ENCODE peak calls at places on chromosomes 16 and 17, in nine cellular contexts. One of them, this sample, is unnamed.

GRCh38 chr16:86046026-86046713 is 147.2 kb downstream of the IRF8 start:
- DNase-seq in left lung: no peak
- DNase-seq in ovary: no peak
- DNase-seq in Calu3: no peak
- DNase-seq in heart left ventricle: no peak
- DNase-seq in GM06990: no peak
- DNase-seq in fibroblast of pulmonary artery: no peak
- DNase-seq in mammary epithelial cell: no peak
- DNase-seq in fibroblast of villous mesenchyme: no peak
- DNase-seq in this sample: no peak

GRCh38 chr17:77449908-77450741 is 309.4 kb downstream of the SEC14L1 start:
- DNase-seq in heart left ventricle: peak
- DNase-seq in fibroblast of pulmonary artery: peak
- DNase-seq in GM06990: no peak
- DNase-seq in fibroblast of villous mesenchyme: peak
- DNase-seq in left lung: peak
- DNase-seq in ovary: peak
- DNase-seq in Calu3: peak
- DNase-seq in mammary epithelial cell: peak
- DNase-seq in this sample: no peak

GRCh38 chr17:21388066-21388465 is 11.9 kb downstream of the KCNJ12 start:
- DNase-seq in heart left ventricle: peak
- DNase-seq in fibroblast of pulmonary artery: no peak
- DNase-seq in GM06990: no peak
- DNase-seq in ovary: no peak
- DNase-seq in Calu3: no peak
- DNase-seq in mammary epithelial cell: no peak
- DNase-seq in fibroblast of villous mesenchyme: no peak
- DNase-seq in left lung: no peak
- DNase-seq in this sample: no peak

GRCh38 chr16:85091522-85091910 is 20.8 kb downstream of the CIBAR2 start:
- DNase-seq in GM06990: no peak
- DNase-seq in ovary: no peak
- DNase-seq in fibroblast of villous mesenchyme: no peak
- DNase-seq in left lung: no peak
- DNase-seq in mammary epithelial cell: no peak
- DNase-seq in Calu3: no peak
- DNase-seq in heart left ventricle: no peak
- DNase-seq in fibroblast of pulmonary artery: no peak
- DNase-seq in this sample: no peak

GRCh38 chr16:88569614-88569984 is 604 bp upstream of the ZC3H18 start:
- DNase-seq in left lung: peak
- DNase-seq in fibroblast of villous mesenchyme: peak
- DNase-seq in GM06990: no peak
- DNase-seq in heart left ventricle: peak
- DNase-seq in ovary: no peak
- DNase-seq in fibroblast of pulmonary artery: no peak
- DNase-seq in mammary epithelial cell: no peak
- DNase-seq in Calu3: peak
- DNase-seq in this sample: peak

GRCh38 chr16:62648256-62648655 is 612.0 kb upstream of the CDH8 start:
- DNase-seq in fibroblast of pulmonary artery: no peak
- DNase-seq in fibroblast of villous mesenchyme: no peak
- DNase-seq in heart left ventricle: no peak
- DNase-seq in GM06990: no peak
- DNase-seq in mammary epithelial cell: no peak
- DNase-seq in left lung: no peak
- DNase-seq in ovary: no peak
- DNase-seq in Calu3: no peak
- DNase-seq in this sample: no peak

GRCh38 chr17:82281502-82282238 is 8.2 kb upstream of the CSNK1D start:
- DNase-seq in fibroblast of villous mesenchyme: no peak
- DNase-seq in Calu3: peak
- DNase-seq in heart left ventricle: no peak
- DNase-seq in GM06990: no peak
- DNase-seq in mammary epithelial cell: peak
- DNase-seq in fibroblast of pulmonary artery: no peak
- DNase-seq in left lung: peak
- DNase-seq in ovary: no peak
- DNase-seq in this sample: no peak

GRCh38 chr17:77089118-77089477 is 51.7 kb upstream of the SEC14L1 start:
- DNase-seq in heart left ventricle: no peak
- DNase-seq in ovary: no peak
- DNase-seq in GM06990: no peak
- DNase-seq in Calu3: peak
- DNase-seq in fibroblast of pulmonary artery: no peak
- DNase-seq in mammary epithelial cell: no peak
- DNase-seq in fibroblast of villous mesenchyme: no peak
- DNase-seq in left lung: no peak
- DNase-seq in this sample: no peak

GRCh38 chr17:41329279-41329925 is 13.9 kb upstream of the KRTAP17-1 start:
- DNase-seq in mammary epithelial cell: peak
- DNase-seq in fibroblast of pulmonary artery: peak
- DNase-seq in ovary: peak
- DNase-seq in left lung: peak
- DNase-seq in Calu3: peak
- DNase-seq in GM06990: no peak
- DNase-seq in heart left ventricle: no peak
- DNase-seq in fibroblast of villous mesenchyme: peak
- DNase-seq in this sample: no peak

GRCh38 chr16:23333034-23333579 is 31.0 kb downstream of the SCNN1B start:
- DNase-seq in Calu3: no peak
- DNase-seq in mammary epithelial cell: peak
- DNase-seq in heart left ventricle: no peak
- DNase-seq in fibroblast of villous mesenchyme: no peak
- DNase-seq in left lung: no peak
- DNase-seq in fibroblast of pulmonary artery: no peak
- DNase-seq in ovary: no peak
- DNase-seq in GM06990: no peak
- DNase-seq in this sample: no peak

GRCh38 chr16:31138621-31139578 is 3.4 kb upstream of the PRSS8 start:
- DNase-seq in ovary: no peak
- DNase-seq in fibroblast of villous mesenchyme: peak
- DNase-seq in heart left ventricle: peak
- DNase-seq in left lung: peak
- DNase-seq in fibroblast of pulmonary artery: peak
- DNase-seq in mammary epithelial cell: peak
- DNase-seq in Calu3: peak
- DNase-seq in GM06990: no peak
- DNase-seq in this sample: no peak

GRCh38 chr17:14845562-14846335 is 419.4 kb downstream of the PMP22 start:
- DNase-seq in fibroblast of pulmonary artery: peak
- DNase-seq in heart left ventricle: no peak
- DNase-seq in GM06990: no peak
- DNase-seq in ovary: no peak
- DNase-seq in fibroblast of villous mesenchyme: no peak
- DNase-seq in Calu3: no peak
- DNase-seq in mammary epithelial cell: peak
- DNase-seq in left lung: no peak
- DNase-seq in this sample: no peak

GRCh38 chr17:2198917-2199316 is 104.7 kb downstream of the SMG6 start:
- DNase-seq in GM06990: no peak
- DNase-seq in fibroblast of villous mesenchyme: peak
- DNase-seq in mammary epithelial cell: no peak
- DNase-seq in Calu3: no peak
- DNase-seq in ovary: no peak
- DNase-seq in fibroblast of pulmonary artery: peak
- DNase-seq in heart left ventricle: no peak
- DNase-seq in left lung: no peak
- DNase-seq in this sample: no peak

GRCh38 chr16:66911801-66912200 is 6.9 kb downstream of the CDH16 start:
- DNase-seq in ovary: no peak
- DNase-seq in left lung: peak
- DNase-seq in fibroblast of villous mesenchyme: no peak
- DNase-seq in Calu3: no peak
- DNase-seq in fibroblast of pulmonary artery: no peak
- DNase-seq in heart left ventricle: no peak
- DNase-seq in GM06990: no peak
- DNase-seq in mammary epithelial cell: no peak
- DNase-seq in this sample: no peak

GRCh38 chr17:43406676-43407645 is 8.2 kb downstream of the ARL4D start:
- DNase-seq in GM06990: no peak
- DNase-seq in Calu3: no peak
- DNase-seq in mammary epithelial cell: no peak
- DNase-seq in ovary: no peak
- DNase-seq in fibroblast of villous mesenchyme: peak
- DNase-seq in fibroblast of pulmonary artery: peak
- DNase-seq in heart left ventricle: no peak
- DNase-seq in left lung: no peak
- DNase-seq in this sample: no peak

GRCh38 chr16:596736-597060 is 6.8 kb downstream of the RAB40C start:
- DNase-seq in Calu3: no peak
- DNase-seq in heart left ventricle: no peak
- DNase-seq in mammary epithelial cell: no peak
- DNase-seq in fibroblast of pulmonary artery: no peak
- DNase-seq in fibroblast of villous mesenchyme: no peak
- DNase-seq in ovary: no peak
- DNase-seq in left lung: no peak
- DNase-seq in GM06990: no peak
- DNase-seq in this sample: no peak

GRCh38 chr16:595942-596735 is 6.3 kb downstream of the RAB40C start:
- DNase-seq in heart left ventricle: no peak
- DNase-seq in GM06990: no peak
- DNase-seq in Calu3: no peak
- DNase-seq in mammary epithelial cell: peak
- DNase-seq in ovary: no peak
- DNase-seq in left lung: peak
- DNase-seq in fibroblast of pulmonary artery: no peak
- DNase-seq in fibroblast of villous mesenchyme: no peak
- DNase-seq in this sample: no peak

GRCh38 chr16:598823-599739 is 9.2 kb downstream of the RAB40C start:
- DNase-seq in ovary: no peak
- DNase-seq in heart left ventricle: no peak
- DNase-seq in mammary epithelial cell: no peak
- DNase-seq in fibroblast of pulmonary artery: no peak
- DNase-seq in Calu3: no peak
- DNase-seq in GM06990: no peak
- DNase-seq in left lung: peak
- DNase-seq in fibroblast of villous mesenchyme: no peak
- DNase-seq in this sample: no peak

GRCh38 chr16:603221-603620 is 13.4 kb downstream of the RAB40C start:
- DNase-seq in left lung: no peak
- DNase-seq in fibroblast of villous mesenchyme: no peak
- DNase-seq in GM06990: no peak
- DNase-seq in Calu3: no peak
- DNase-seq in ovary: no peak
- DNase-seq in heart left ventricle: no peak
- DNase-seq in mammary epithelial cell: no peak
- DNase-seq in fibroblast of pulmonary artery: no peak
- DNase-seq in this sample: no peak

GRCh38 chr16:600781-601180 is 10.9 kb downstream of the RAB40C start:
- DNase-seq in heart left ventricle: no peak
- DNase-seq in ovary: no peak
- DNase-seq in fibroblast of pulmonary artery: peak
- DNase-seq in Calu3: no peak
- DNase-seq in mammary epithelial cell: no peak
- DNase-seq in GM06990: no peak
- DNase-seq in fibroblast of villous mesenchyme: no peak
- DNase-seq in left lung: no peak
- DNase-seq in this sample: no peak
- TF ChIP-seq CTCF in heart left ventricle: peak
- TF ChIP-seq CTCF in ovary: no peak
- TF ChIP-seq CTCF in fibroblast of pulmonary artery: peak
- TF ChIP-seq CTCF in Calu3: peak
- TF ChIP-seq CTCF in mammary epithelial cell: no peak
- TF ChIP-seq CTCF in GM06990: peak
- TF ChIP-seq CTCF in fibroblast of villous mesenchyme: peak
- TF ChIP-seq CTCF in left lung: no peak
- TF ChIP-seq CTCF in this sample: peak

GRCh38 chr16:83996481-83997252 is 28.6 kb downstream of the NECAB2 start:
- DNase-seq in Calu3: no peak
- DNase-seq in heart left ventricle: no peak
- DNase-seq in fibroblast of villous mesenchyme: no peak
- DNase-seq in GM06990: no peak
- DNase-seq in ovary: no peak
- DNase-seq in mammary epithelial cell: no peak
- DNase-seq in left lung: no peak
- DNase-seq in fibroblast of pulmonary artery: no peak
- DNase-seq in this sample: no peak
- TF ChIP-seq CTCF in Calu3: no peak
- TF ChIP-seq CTCF in heart left ventricle: no peak
- TF ChIP-seq CTCF in fibroblast of villous mesenchyme: peak
- TF ChIP-seq CTCF in GM06990: no peak
- TF ChIP-seq CTCF in ovary: no peak
- TF ChIP-seq CTCF in mammary epithelial cell: no peak
- TF ChIP-seq CTCF in left lung: no peak
- TF ChIP-seq CTCF in fibroblast of pulmonary artery: peak
- TF ChIP-seq CTCF in this sample: no peak

GRCh38 chr16:49644143-49644460 is 211.8 kb downstream of the ZNF423 start:
- DNase-seq in ovary: no peak
- DNase-seq in GM06990: no peak
- DNase-seq in fibroblast of villous mesenchyme: no peak
- DNase-seq in Calu3: no peak
- DNase-seq in heart left ventricle: no peak
- DNase-seq in mammary epithelial cell: no peak
- DNase-seq in left lung: no peak
- DNase-seq in fibroblast of pulmonary artery: peak
- DNase-seq in this sample: no peak
- TF ChIP-seq CTCF in ovary: no peak
- TF ChIP-seq CTCF in GM06990: peak
- TF ChIP-seq CTCF in fibroblast of villous mesenchyme: no peak
- TF ChIP-seq CTCF in Calu3: no peak
- TF ChIP-seq CTCF in heart left ventricle: peak
- TF ChIP-seq CTCF in mammary epithelial cell: no peak
- TF ChIP-seq CTCF in left lung: no peak
- TF ChIP-seq CTCF in fibroblast of pulmonary artery: peak
- TF ChIP-seq CTCF in this sample: no peak

DNA sequence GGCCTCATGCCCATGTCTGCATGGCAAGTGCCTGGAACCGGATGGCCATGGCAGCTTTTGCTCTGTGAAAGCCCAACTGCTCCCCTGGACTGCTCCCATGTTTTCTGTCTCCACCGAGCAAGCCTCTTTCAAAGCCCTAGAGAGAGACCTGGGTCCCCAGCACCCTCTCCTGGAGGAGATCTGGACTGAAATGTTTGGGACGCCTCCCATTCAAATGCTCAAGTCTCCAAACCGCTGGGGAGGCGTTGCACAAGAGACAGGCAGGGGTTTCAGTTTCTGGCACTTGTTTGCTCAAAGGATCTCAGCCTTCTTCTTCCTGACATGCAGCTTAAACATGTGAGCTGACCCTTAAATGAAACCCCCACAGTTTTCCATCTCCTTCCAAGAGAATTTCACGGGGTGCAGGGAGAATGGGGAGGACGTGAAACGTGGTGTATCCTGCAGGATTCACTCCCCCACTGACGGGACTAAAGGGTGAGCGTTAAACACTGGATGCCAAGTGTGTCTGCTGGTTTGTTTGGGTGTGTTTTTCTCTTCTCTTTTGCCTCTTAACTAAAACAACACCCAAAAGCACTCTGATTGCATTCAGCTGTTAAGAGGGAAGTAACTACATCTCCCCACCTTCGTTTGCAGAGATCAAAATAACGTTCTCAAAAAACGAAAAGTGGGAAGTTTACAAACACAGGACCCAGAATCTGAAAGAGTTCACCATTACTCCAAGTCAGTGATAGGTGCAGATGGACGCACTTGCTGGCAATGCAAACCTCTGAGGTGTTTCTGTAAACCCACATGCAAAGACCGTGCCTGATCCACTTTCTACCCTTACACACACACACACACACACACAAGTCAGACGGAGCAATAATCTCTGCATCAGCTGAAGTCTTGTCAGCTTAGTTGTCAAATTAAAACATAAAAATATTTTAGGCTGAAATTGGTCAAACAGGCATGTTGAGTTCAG is 256.9 kb downstream of the C16orf95 start:
- DNase-seq in fibroblast of pulmonary artery: peak
- DNase-seq in Calu3: peak
- DNase-seq in left lung: no peak
- DNase-seq in GM06990: no peak
- DNase-seq in ovary: peak
- DNase-seq in mammary epithelial cell: no peak
- DNase-seq in heart left ventricle: no peak
- DNase-seq in fibroblast of villous mesenchyme: peak
- DNase-seq in this sample: no peak
- TF ChIP-seq CTCF in fibroblast of pulmonary artery: peak
- TF ChIP-seq CTCF in Calu3: no peak
- TF ChIP-seq CTCF in left lung: no peak
- TF ChIP-seq CTCF in GM06990: no peak
- TF ChIP-seq CTCF in ovary: no peak
- TF ChIP-seq CTCF in mammary epithelial cell: no peak
- TF ChIP-seq CTCF in heart left ventricle: peak
- TF ChIP-seq CTCF in fibroblast of villous mesenchyme: peak
- TF ChIP-seq CTCF in this sample: no peak